ENCODE peak calls at places on chromosomes 1 and 21, in four cellular contexts. T is lower lobe of right lung, U is A673, G is fibroblast of lung. J is an unnamed sample.

GRCh38 chr1:86888327-86888726 is 25.6 kb downstream of the SELENOF start:
- DNase-seq in T (no peak), U (no peak), G (no peak), J (no peak)

GRCh38 chr1:35646043-35646442 is 4.7 kb upstream of the PSMB2 start:
- DNase-seq in T (no peak), U (peak; percentile 22), G (no peak), J (peak; percentile 34)

GRCh38 chr1:82319526-82319925 is 518.8 kb downstream of the ADGRL2 start:
- DNase-seq in T (no peak), U (no peak), G (peak; percentile 36), J (no peak)

GRCh38 chr1:184423649-184424048 is 36.8 kb downstream of the C1orf21 start:
- DNase-seq in T (no peak), U (no peak), G (no peak), J (no peak)

GRCh38 chr21:43659136-43660000 is at the start of the genes HSF2BP and RRP1B:
- DNase-seq in T (peak; percentile 86), U (peak; percentile 90), G (peak; percentile 85), J (peak; percentile 90)

GRCh38 chr1:109188776-109189175 is 24.9 kb upstream of the SARS1 start:
- DNase-seq in T (no peak), U (no peak), G (no peak), J (no peak)

GRCh38 chr1:161492827-161493226 is 12.4 kb upstream of the FCGR2A start:
- DNase-seq in T (no peak), U (no peak), G (no peak), J (no peak)

GRCh38 chr1:90715334-90715733 is 1.8 kb downstream of the BARHL2 start:
- DNase-seq in T (no peak), U (no peak), G (no peak), J (no peak)

GRCh38 chr1:3944621-3944914 is 44.5 kb upstream of the C1orf174 start:
- DNase-seq in T (no peak), U (no peak), G (no peak), J (no peak)
- H3K9me3 ChIP-seq in T (no peaks in the 10 kb centered on the region), U (no peaks in the 10 kb centered on the region), G (no peaks in the 10 kb centered on the region), J (no peaks in the 10 kb centered on the region)

GRCh38 chr1:45103534-45103933 is 91.5 kb downstream of the UROD start:
- DNase-seq in T (no peak), U (no peak), G (no peak), J (no peak)
- H3K9me3 ChIP-seq in T (no peaks in the 10 kb centered on the region), U (no peaks in the 10 kb centered on the region), G (no peaks in the 10 kb centered on the region), J (no peaks in the 10 kb centered on the region)

DNA sequence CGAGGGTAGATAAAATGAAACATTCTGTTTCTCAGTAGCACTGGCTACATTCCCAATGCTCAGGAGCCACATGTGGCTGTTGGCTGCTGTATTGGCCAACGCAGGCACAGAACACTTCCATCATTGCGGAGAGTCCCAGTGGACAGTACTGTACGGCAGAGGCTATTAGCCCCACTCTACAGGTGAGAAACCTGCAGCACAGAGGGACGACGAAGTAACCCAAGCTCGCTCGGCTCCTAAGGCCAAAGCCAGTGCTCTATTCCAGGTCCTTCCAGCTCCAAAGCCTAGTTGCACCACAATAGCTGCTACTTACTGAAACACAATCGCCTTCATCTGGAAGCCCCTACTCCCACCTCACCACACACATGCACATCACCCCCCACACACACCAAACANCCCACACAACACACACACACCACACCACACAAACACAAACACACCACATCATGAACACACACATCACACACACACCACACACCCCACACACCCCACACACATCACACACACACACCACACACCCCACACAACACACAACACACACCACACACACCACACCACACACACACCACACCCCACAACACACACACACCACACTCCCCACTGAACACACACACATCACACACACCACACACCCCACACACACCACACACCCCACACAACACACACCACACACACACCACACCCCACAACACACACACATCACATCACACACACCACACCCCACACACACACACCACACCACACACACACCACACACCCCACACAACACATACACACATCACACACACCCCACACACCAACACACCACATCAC is 3.2 kb downstream of the LYPD8 start:
- DNase-seq in T (no peak), U (peak; percentile 24), G (no peak), J (no peak)
- H3K9me3 ChIP-seq in T (no peaks in the 10 kb centered on the region), U (no peaks in the 10 kb centered on the region), G (peaks cover 7% of the 10 kb centered on the region), J (peaks cover 4% of the 10 kb centered on the region)

GRCh38 chr21:46127239-46128105 is 27.9 kb downstream of the FTCD start:
- DNase-seq in T (peak; percentile 40), U (no peak), G (no peak), J (no peak)
- H3K9me3 ChIP-seq in T (no peaks in the 10 kb centered on the region), U (no peaks in the 10 kb centered on the region), G (no peaks in the 10 kb centered on the region), J (no peaks in the 10 kb centered on the region)

GRCh38 chr1:3000671-3001470 is 20.4 kb upstream of the ACTRT2 start:
- DNase-seq in T (peak; percentile 42), U (no peak), G (no peak), J (no peak)

GRCh38 chr1:3003941-3004270 is 17.4 kb upstream of the ACTRT2 start:
- DNase-seq in T (no peak), U (no peak), G (no peak), J (no peak)

GRCh38 chr1:3001471-3002348 is 19.6 kb upstream of the ACTRT2 start:
- DNase-seq in T (no peak), U (no peak), G (no peak), J (no peak)

GRCh38 chr1:3003039-3003940 is 18.0 kb upstream of the ACTRT2 start:
- DNase-seq in T (peak; percentile 43), U (no peak), G (no peak), J (no peak)

DNA sequence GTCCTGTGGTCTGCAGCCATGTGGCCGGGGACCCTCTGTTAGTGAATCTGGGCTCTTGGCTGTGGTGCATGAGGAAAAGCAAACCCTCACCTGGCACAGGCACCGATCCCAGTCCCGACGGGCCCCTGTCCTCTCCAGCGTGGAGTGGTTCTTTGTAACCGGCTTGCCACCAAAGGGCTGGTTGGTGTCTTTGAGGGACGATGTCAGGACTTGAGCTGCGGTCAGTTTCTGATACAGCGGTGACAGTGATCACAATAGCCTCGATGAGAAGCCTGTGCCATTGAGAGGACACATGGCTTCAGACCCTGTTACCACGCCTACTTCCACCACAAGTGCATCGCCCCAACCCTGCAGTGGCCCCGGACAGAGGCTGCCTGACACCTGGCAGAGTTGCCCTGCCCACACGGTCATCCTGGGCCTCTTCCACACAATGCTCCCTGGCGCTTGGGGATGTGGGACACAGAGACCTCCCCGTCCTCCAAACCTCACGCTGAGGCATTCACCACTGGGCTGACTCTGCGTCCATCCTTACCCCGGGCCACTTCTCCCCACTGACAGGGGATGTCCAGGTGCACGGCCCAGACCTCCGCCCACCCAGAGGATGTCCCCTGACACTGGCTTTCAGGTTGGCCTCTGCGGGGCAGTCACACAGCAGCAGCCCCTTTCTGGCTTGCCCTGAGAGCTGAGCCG is 18.8 kb upstream of the ACTRT2 start:
- DNase-seq in T (peak; percentile 40), U (no peak), G (no peak), J (no peak)
- H3K9me3 ChIP-seq in T (peaks cover 5% of the 10 kb centered on the region), U (peaks cover 2% of the 10 kb centered on the region), G (no peaks in the 10 kb centered on the region), J (no peaks in the 10 kb centered on the region)

GRCh38 chr1:118989878-118990378 is 1.8 kb upstream of the TBX15 start:
- DNase-seq in T (no peak), U (no peak), G (no peak), J (no peak)

GRCh38 chr1:118988186-118989005 is at the start of gene TBX15:
- DNase-seq in T (no peak), U (no peak), G (no peak), J (no peak)

GRCh38 chr1:118990513-118991131 is 2.5 kb upstream of the TBX15 start:
- DNase-seq in T (no peak), U (no peak), G (no peak), J (no peak)

GRCh38 chr1:118987431-118988185 is 535 bp downstream of the TBX15 start:
- DNase-seq in T (no peak), U (peak; percentile 22), G (no peak), J (no peak)

DNA sequence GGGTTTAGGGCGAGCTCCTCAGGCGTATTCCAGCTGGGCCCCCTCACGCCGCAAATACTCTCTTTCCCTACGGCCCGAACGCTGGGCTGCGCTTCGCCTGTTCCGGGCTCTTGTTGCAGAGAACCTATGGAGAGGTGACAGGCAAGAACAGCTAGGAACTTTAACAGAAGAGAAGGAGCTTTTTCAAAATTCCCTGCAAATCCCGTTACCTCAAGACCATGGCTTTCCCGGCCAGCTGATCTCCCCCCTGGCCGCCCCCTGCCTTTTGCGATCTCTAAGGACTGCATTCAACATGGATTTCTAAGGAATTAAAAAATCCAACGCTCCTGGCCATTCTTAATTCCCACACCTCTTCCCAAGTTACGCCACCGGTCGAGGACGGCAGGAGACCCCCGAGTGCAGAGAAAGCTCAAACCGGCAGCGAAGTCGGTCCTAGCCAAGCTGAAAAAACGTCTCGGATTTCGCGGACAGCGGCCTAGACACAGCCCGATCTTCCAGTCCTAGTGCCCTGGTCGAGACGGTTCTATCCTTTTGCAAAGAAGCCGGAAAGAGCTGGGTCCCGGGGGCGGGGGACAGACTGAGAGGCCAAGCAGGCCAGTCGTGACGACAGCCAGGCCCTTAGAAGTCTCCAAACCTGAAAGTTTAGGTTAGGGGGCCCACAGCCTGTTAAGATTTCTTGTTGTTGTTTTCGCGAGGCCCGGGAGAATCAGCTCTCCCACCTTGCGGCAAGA is 1.0 kb upstream of the TBX15 start:
- DNase-seq in T (no peak), U (no peak), G (no peak), J (no peak)
- H3K9me3 ChIP-seq in T (no peaks in the 10 kb centered on the region), U (no peaks in the 10 kb centered on the region), G (no peaks in the 10 kb centered on the region), J (no peaks in the 10 kb centered on the region)